ENCODE peak calls at places on chromosomes 16 and 17, in five cellular contexts. One of them, this sample, is unnamed.

GRCh38 chr16:21989141-21989540 is 11.8 kb downstream of the PDZD9 start:
- DNase-seq in IMR-90: peak
- DNase-seq in AG10803: peak
- DNase-seq in heart left ventricle: no peak
- DNase-seq in bronchial epithelial cell: no peak
- DNase-seq in this sample: no peak

GRCh38 chr17:18074566-18075272 is 13.0 kb upstream of the DRG2 start:
- DNase-seq in IMR-90: no peak
- DNase-seq in AG10803: no peak
- DNase-seq in heart left ventricle: no peak
- DNase-seq in bronchial epithelial cell: no peak
- DNase-seq in this sample: no peak

GRCh38 chr16:49596119-49596518 is 222.5 kb downstream of the C16orf78 start:
- DNase-seq in IMR-90: peak
- DNase-seq in AG10803: no peak
- DNase-seq in heart left ventricle: no peak
- DNase-seq in bronchial epithelial cell: no peak
- DNase-seq in this sample: no peak

GRCh38 chr17:48429638-48430586 is at the start of gene SKAP1:
- DNase-seq in IMR-90: no peak
- DNase-seq in AG10803: no peak
- DNase-seq in heart left ventricle: no peak
- DNase-seq in bronchial epithelial cell: no peak
- DNase-seq in this sample: no peak

GRCh38 chr17:44899074-44899782 is at the start of gene EFTUD2:
- DNase-seq in IMR-90: peak
- DNase-seq in AG10803: peak
- DNase-seq in heart left ventricle: peak
- DNase-seq in bronchial epithelial cell: peak
- DNase-seq in this sample: peak

GRCh38 chr16:89921699-89922476 is 1.3 kb upstream of the TUBB3 start:
- DNase-seq in IMR-90: peak
- DNase-seq in AG10803: peak
- DNase-seq in heart left ventricle: peak
- DNase-seq in bronchial epithelial cell: peak
- DNase-seq in this sample: peak

GRCh38 chr16:2483160-2483559 is 8.2 kb downstream of the TBC1D24 start:
- DNase-seq in IMR-90: peak
- DNase-seq in AG10803: peak
- DNase-seq in heart left ventricle: peak
- DNase-seq in bronchial epithelial cell: no peak
- DNase-seq in this sample: no peak

GRCh38 chr16:67537636-67538591 is 9.3 kb downstream of the RIPOR1 start:
- DNase-seq in IMR-90: no peak
- DNase-seq in AG10803: no peak
- DNase-seq in heart left ventricle: peak
- DNase-seq in bronchial epithelial cell: no peak
- DNase-seq in this sample: no peak

GRCh38 chr17:68011199-68011665 is 15.0 kb upstream of the C17orf58 start:
- DNase-seq in IMR-90: no peak
- DNase-seq in AG10803: no peak
- DNase-seq in heart left ventricle: peak
- DNase-seq in bronchial epithelial cell: no peak
- DNase-seq in this sample: no peak

GRCh38 chr17:74153821-74154430 is 49.6 kb upstream of the RPL38 start:
- DNase-seq in IMR-90: no peak
- DNase-seq in AG10803: no peak
- DNase-seq in heart left ventricle: peak
- DNase-seq in bronchial epithelial cell: no peak
- DNase-seq in this sample: no peak

GRCh38 chr16:27838536-27839175 is 224.9 kb downstream of the GSG1L start:
- DNase-seq in IMR-90: no peak
- DNase-seq in AG10803: no peak
- DNase-seq in heart left ventricle: no peak
- DNase-seq in bronchial epithelial cell: peak
- DNase-seq in this sample: no peak

GRCh38 chr16:56793504-56793903 is 63.6 kb downstream of the NUP93 start:
- DNase-seq in IMR-90: peak
- DNase-seq in AG10803: peak
- DNase-seq in heart left ventricle: no peak
- DNase-seq in bronchial epithelial cell: peak
- DNase-seq in this sample: no peak

GRCh38 chr16:62036101-62036806 is at the start of gene CDH8:
- DNase-seq in IMR-90: no peak
- DNase-seq in AG10803: peak
- DNase-seq in heart left ventricle: no peak
- DNase-seq in bronchial epithelial cell: no peak
- DNase-seq in this sample: no peak

GRCh38 chr16:19885456-19886060 is 910 bp upstream of the GPRC5B start:
- DNase-seq in IMR-90: no peak
- DNase-seq in AG10803: no peak
- DNase-seq in heart left ventricle: no peak
- DNase-seq in bronchial epithelial cell: no peak
- DNase-seq in this sample: no peak

GRCh38 chr17:44005865-44006580 is 1.6 kb downstream of the NAGS start:
- DNase-seq in IMR-90: no peak
- DNase-seq in AG10803: no peak
- DNase-seq in heart left ventricle: no peak
- DNase-seq in bronchial epithelial cell: peak
- DNase-seq in this sample: no peak

GRCh38 chr17:82864721-82865240 is 25.0 kb upstream of the ZNF750 start:
- DNase-seq in IMR-90: no peak
- DNase-seq in AG10803: no peak
- DNase-seq in heart left ventricle: no peak
- DNase-seq in bronchial epithelial cell: no peak
- DNase-seq in this sample: no peak
- H3K4me3 ChIP-seq in IMR-90: no peak
- H3K4me3 ChIP-seq in AG10803: no peak
- H3K4me3 ChIP-seq in heart left ventricle: no peak
- H3K4me3 ChIP-seq in bronchial epithelial cell: no peak
- H3K4me3 ChIP-seq in this sample: no peak

GRCh38 chr16:66367968-66368891 is 1.7 kb downstream of the CDH5 start:
- DNase-seq in IMR-90: no peak
- DNase-seq in AG10803: no peak
- DNase-seq in heart left ventricle: peak
- DNase-seq in bronchial epithelial cell: no peak
- DNase-seq in this sample: no peak
- H3K4me3 ChIP-seq in IMR-90: no peak
- H3K4me3 ChIP-seq in AG10803: no peak
- H3K4me3 ChIP-seq in heart left ventricle: peak
- H3K4me3 ChIP-seq in bronchial epithelial cell: no peak
- H3K4me3 ChIP-seq in this sample: no peak

GRCh38 chr16:73142069-73142880 is 94.3 kb upstream of the ZFHX3 start:
- DNase-seq in IMR-90: no peak
- DNase-seq in AG10803: no peak
- DNase-seq in heart left ventricle: no peak
- DNase-seq in bronchial epithelial cell: no peak
- DNase-seq in this sample: no peak

GRCh38 chr16:73147958-73148357 is 100.0 kb upstream of the ZFHX3 start:
- DNase-seq in IMR-90: no peak
- DNase-seq in AG10803: no peak
- DNase-seq in heart left ventricle: no peak
- DNase-seq in bronchial epithelial cell: no peak
- DNase-seq in this sample: no peak

GRCh38 chr16:73143681-73144370 is 95.9 kb upstream of the ZFHX3 start:
- DNase-seq in IMR-90: no peak
- DNase-seq in AG10803: peak
- DNase-seq in heart left ventricle: no peak
- DNase-seq in bronchial epithelial cell: no peak
- DNase-seq in this sample: no peak

GRCh38 chr16:73142995-73143394 is 95.1 kb upstream of the ZFHX3 start:
- DNase-seq in IMR-90: no peak
- DNase-seq in AG10803: no peak
- DNase-seq in heart left ventricle: no peak
- DNase-seq in bronchial epithelial cell: no peak
- DNase-seq in this sample: no peak

GRCh38 chr16:73145166-73145565 is 97.2 kb upstream of the ZFHX3 start:
- DNase-seq in IMR-90: no peak
- DNase-seq in AG10803: no peak
- DNase-seq in heart left ventricle: no peak
- DNase-seq in bronchial epithelial cell: no peak
- DNase-seq in this sample: no peak
- H3K4me3 ChIP-seq in IMR-90: no peak
- H3K4me3 ChIP-seq in AG10803: no peak
- H3K4me3 ChIP-seq in heart left ventricle: no peak
- H3K4me3 ChIP-seq in bronchial epithelial cell: no peak
- H3K4me3 ChIP-seq in this sample: no peak

GRCh38 chr16:81809567-81809966 is 30.5 kb downstream of the PLCG2 start:
- DNase-seq in IMR-90: no peak
- DNase-seq in AG10803: no peak
- DNase-seq in heart left ventricle: no peak
- DNase-seq in bronchial epithelial cell: no peak
- DNase-seq in this sample: no peak
- H3K4me3 ChIP-seq in IMR-90: no peak
- H3K4me3 ChIP-seq in AG10803: no peak
- H3K4me3 ChIP-seq in heart left ventricle: no peak
- H3K4me3 ChIP-seq in bronchial epithelial cell: no peak
- H3K4me3 ChIP-seq in this sample: no peak

This sample was measured in thoracic aorta.